ENCODE peak calls at places on chromosomes 12 and 14, in nine cellular contexts. G, Y, F, I, Z, T, S, R and A are unnamed samples.

GRCh38 chr12:116465892-116466291 is 93.3 kb upstream of the MAP1LC3B2 start:
- DNase-seq in Z (no peak), R (no peak), S (no peak), T (no peak), Y (no peak), F (no peak), I (no peak), G (no peak), A (no peak)

GRCh38 chr14:55077155-55077554 is 25.7 kb downstream of the MAPK1IP1L start:
- DNase-seq in R (no peak), I (peak; percentile 17), F (no peak), T (no peak), S (no peak), Y (no peak), G (no peak), Z (no peak), A (no peak)

GRCh38 chr12:90355701-90356345 is 599.2 kb downstream of the CCER1 start:
- DNase-seq in R (no peak), F (no peak), G (no peak), T (no peak), Y (no peak), I (no peak), S (no peak), Z (no peak), A (no peak)

GRCh38 chr12:111067498-111067897 is 147.1 kb upstream of the MYL2 start:
- DNase-seq in I (no peak), S (no peak), G (no peak), F (no peak), Z (no peak), Y (no peak), T (no peak), R (no peak), A (no peak)

GRCh38 chr12:48197967-48198618 is 5.0 kb downstream of the OR10AD1 start:
- DNase-seq in G (peak; percentile 97), S (peak; percentile 92), R (peak; percentile 83), I (peak; percentile 95), Z (peak; percentile 89), Y (peak; percentile 93), T (peak; percentile 98), F (peak; percentile 90), A (peak; percentile 93)

GRCh38 chr12:32843528-32844095 is 53.0 kb downstream of the PKP2 start:
- DNase-seq in S (peak; percentile 8), I (no peak), T (no peak), Y (no peak), F (no peak), Z (no peak), G (no peak), R (no peak), A (no peak)

GRCh38 chr14:71933026-71933587 is 878 bp downstream of the RGS6 start:
- DNase-seq in I (no peak), R (no peak), Y (no peak), F (no peak), G (no peak), Z (no peak), T (no peak), S (no peak), A (no peak)

GRCh38 chr12:19846561-19846960 is 407.3 kb downstream of the AEBP2 start:
- DNase-seq in Z (no peak), F (no peak), Y (no peak), S (no peak), G (peak; percentile 69), R (no peak), T (no peak), I (peak; percentile 50), A (no peak)

GRCh38 chr12:6551063-6551461 is 4.8 kb downstream of the IFFO1 start:
- DNase-seq in I (peak; percentile 58), R (no peak), G (no peak), F (no peak), T (no peak), Y (peak; percentile 56), S (peak; percentile 49), Z (no peak), A (peak; percentile 24)

GRCh38 chr14:44846232-44846824 is 115.4 kb downstream of the KLHL28 start:
- DNase-seq in R (no peak), G (peak; percentile 51), S (peak; percentile 74), I (peak; percentile 35), Z (no peak), Y (no peak), F (peak; percentile 27), T (peak; percentile 23), A (no peak)

GRCh38 chr14:48954446-48954845 is 631.7 kb downstream of the RPS29 start:
- DNase-seq in T (no peak), S (no peak), Y (no peak), F (no peak), R (no peak), I (no peak), G (no peak), Z (no peak), A (no peak)

GRCh38 chr14:26522985-26523384 is 74.8 kb downstream of the NOVA1 start:
- DNase-seq in Z (no peak), G (no peak), F (peak; percentile 73), R (no peak), S (no peak), Y (no peak), I (no peak), T (no peak), A (no peak)